ENCODE peak calls at places on chromosomes 5 and 9, in four cellular contexts. L is NCI-H2171 treated with DMSO at 0.1 percent for 48 hours; C is stimulated activated CD8-positive, alpha-beta memory T cell treated with anti-CD3 and anti-CD28 coated beads, Interleukin-15, amount 100 ng/mL, for 24 hours; O is lower leg skin. A is an unnamed sample.
A peak's percentile ranks its signal among the peaks of the same experiment; 100 is the strongest.

GRCh38 chr5:149693482-149693881 is 36.6 kb upstream of the PPARGC1B start:
- DNase-seq in L (no peak), C (no peak), O (no peak), A (no peak)

GRCh38 chr5:94463739-94464138 is 154.7 kb downstream of the KIAA0825 start:
- DNase-seq in L (no peak), C (no peak), O (no peak), A (no peak)

GRCh38 chr5:140633081-140633471 is at the start of gene CD14:
- DNase-seq in L (no peak), C (no peak), O (peak; percentile 92), A (peak; percentile 75)

GRCh38 chr9:93302586-93303257 is 118.8 kb downstream of the WNK2 start:
- DNase-seq in L (peak; percentile 66), C (no peak), O (peak; percentile 81), A (peak; percentile 74)

GRCh38 chr9:86186696-86187095 is 72.8 kb downstream of the C9orf153 start:
- DNase-seq in L (no peak), C (no peak), O (no peak), A (no peak)

GRCh38 chr5:132207783-132208182 is 19.9 kb downstream of the P4HA2 start:
- DNase-seq in L (no peak), C (no peak), O (peak; percentile 43), A (no peak)

GRCh38 chr5:161382702-161383101 is 163.8 kb downstream of the GABRB2 start:
- DNase-seq in L (no peak), C (no peak), O (no peak), A (no peak)

GRCh38 chr9:127437497-127438264 is 13.5 kb downstream of the ZNF79 start:
- DNase-seq in L (no peak), C (no peak), O (no peak), A (no peak)

GRCh38 chr9:107465467-107466451 is 23.8 kb downstream of the KLF4 start:
- DNase-seq in L (no peak), C (no peak), O (peak; percentile 96), A (peak; percentile 39)

GRCh38 chr5:124920909-124921666 is 174.6 kb upstream of the ZNF608 start:
- DNase-seq in L (no peak), C (no peak), O (no peak), A (no peak)

GRCh38 chr9:137680445-137681358 is 61.9 kb downstream of the EHMT1 start:
- DNase-seq in L (no peak), C (no peak), O (no peak), A (no peak)

GRCh38 chr5:33657804-33658435 is 217.2 kb downstream of the TARS1 start:
- DNase-seq in L (no peak), C (no peak), O (no peak), A (no peak)

GRCh38 chr5:115758356-115758755 is 58.1 kb downstream of the CDO1 start:
- DNase-seq in L (no peak), C (no peak), O (no peak), A (no peak)

GRCh38 chr5:118611332-118611945 is 376.9 kb downstream of the DTWD2 start:
- DNase-seq in L (no peak), C (no peak), O (no peak), A (peak; percentile 54)